ENCODE peak calls at places on chromosomes 3 and 15, in seven cellular contexts. N, Z, C, B, P, M and V are unnamed samples.

GRCh38 chr3:162492446-162493081 is 996.0 kb downstream of the OTOL1 start:
- DNase-seq in M (peak), Z (peak), N (peak), C (peak), B (no peak), P (no peak), V (peak)

GRCh38 chr3:63387568-63387967 is 109.5 kb downstream of the SYNPR start:
- DNase-seq in P (no peak), C (peak), Z (peak), B (no peak), M (no peak), N (no peak), V (no peak)

GRCh38 chr3:182258538-182259177 is 534.6 kb upstream of the ATP11B start:
- DNase-seq in N (no peak), B (no peak), C (peak), P (no peak), M (no peak), Z (no peak), V (peak)

GRCh38 chr15:91338763-91339162 is 238.7 kb downstream of the SV2B start:
- DNase-seq in C (peak), P (no peak), M (peak), B (no peak), Z (peak), N (no peak), V (no peak)

GRCh38 chr3:174397848-174398247 is 461.3 kb upstream of the NAALADL2 start:
- DNase-seq in B (no peak), C (peak), Z (no peak), N (no peak), M (peak), P (no peak), V (no peak)

GRCh38 chr15:56243117-56243773 is 434 bp downstream of the RFX7 start:
- DNase-seq in Z (no peak), P (peak), M (peak), B (peak), C (peak), N (no peak), V (no peak)

GRCh38 chr3:127566801-127567200 is 23.7 kb downstream of the TPRA1 start:
- DNase-seq in N (no peak), M (no peak), B (peak), C (no peak), Z (no peak), P (peak), V (no peak)

GRCh38 chr3:169818330-169818729 is 5.6 kb upstream of the LRRC34 start:
- DNase-seq in B (no peak), N (no peak), P (no peak), C (peak), Z (no peak), M (peak), V (no peak)

GRCh38 chr15:85588657-85589056 is 206.1 kb downstream of the KLHL25 start:
- DNase-seq in M (peak), C (peak), N (no peak), Z (peak), B (peak), P (no peak), V (no peak)

GRCh38 chr3:57006949-57007419 is 53.5 kb upstream of the SPATA12 start:
- DNase-seq in M (peak), C (peak), Z (no peak), B (no peak), N (no peak), P (no peak), V (no peak)

GRCh38 chr3:42652611-42653302 is 740 bp upstream of the ZBTB47 start:
- DNase-seq in B (peak), C (peak), N (peak), M (peak), Z (peak), P (peak), V (no peak)

GRCh38 chr15:90221251-90221900 is 12.4 kb downstream of the CIB1 start:
- DNase-seq in C (peak), N (peak), M (peak), B (peak), Z (peak), P (peak), V (peak)

GRCh38 chr15:76935620-76936019 is 4.1 kb downstream of the RCN2 start:
- DNase-seq in N (no peak), B (no peak), M (no peak), C (no peak), P (no peak), Z (no peak), V (no peak)

GRCh38 chr15:79615754-79616153 is 183.6 kb downstream of the MINAR1 start:
- DNase-seq in Z (no peak), N (no peak), M (no peak), C (no peak), P (peak), B (no peak), V (no peak)

GRCh38 chr3:131216801-131217200 is 164.8 kb upstream of the NUDT16 start:
- DNase-seq in N (no peak), Z (peak), B (no peak), P (peak), C (peak), M (peak), V (peak)

GRCh38 chr3:18862077-18862476 is 286.2 kb upstream of the KCNH8 start:
- DNase-seq in B (no peak), C (no peak), N (no peak), Z (no peak), P (no peak), M (no peak), V (no peak)

GRCh38 chr15:27427386-27427785 is 456.4 kb downstream of the GABRG3 start:
- DNase-seq in P (no peak), B (no peak), Z (no peak), C (no peak), N (no peak), M (no peak), V (no peak)

GRCh38 chr15:51403072-51403878 is 61.8 kb downstream of the GLDN start:
- DNase-seq in C (peak), B (no peak), N (peak), M (peak), P (no peak), Z (peak), V (no peak)

GRCh38 chr3:12730511-12731234 is 28.4 kb downstream of the TMEM40 start:
- DNase-seq in P (no peak), M (no peak), B (no peak), N (no peak), C (no peak), Z (no peak), V (no peak)

GRCh38 chr3:101518421-101518871 is 5.4 kb upstream of the SENP7 start:
- DNase-seq in P (no peak), Z (no peak), B (no peak), C (no peak), M (peak), N (no peak), V (no peak)

GRCh38 chr3:45165497-45166282 is 19.5 kb upstream of the CDCP1 start:
- DNase-seq in B (no peak), C (no peak), Z (no peak), N (no peak), P (no peak), M (no peak), V (no peak)

GRCh38 chr3:195060531-195061385 is 210.2 kb downstream of the XXYLT1 start:
- DNase-seq in B (peak), P (no peak), M (no peak), N (no peak), Z (no peak), C (no peak), V (no peak)

GRCh38 chr15:99631256-99631655 is 65.5 kb downstream of the MEF2A start:
- DNase-seq in C (no peak), B (no peak), M (no peak), N (no peak), Z (no peak), P (no peak), V (no peak)

GRCh38 chr3:39540162-39540921 is 72.9 kb downstream of the MOBP start:
- DNase-seq in Z (no peak), M (no peak), B (no peak), C (no peak), N (no peak), P (no peak), V (no peak)

GRCh38 chr3:5188419-5189405 is 1.2 kb downstream of the EDEM1 start:
- DNase-seq in N (no peak), B (no peak), C (peak), P (no peak), Z (no peak), M (peak), V (no peak)

GRCh38 chr3:32239638-32240550 is 1.4 kb downstream of the CMTM8 start:
- DNase-seq in Z (no peak), B (peak), N (no peak), C (peak), P (no peak), M (no peak), V (no peak)

GRCh38 chr3:127497166-127497565 is 93.4 kb downstream of the TPRA1 start:
- DNase-seq in Z (no peak), B (no peak), M (no peak), N (no peak), C (no peak), P (no peak), V (no peak)

GRCh38 chr3:133503409-133503808 is 70.1 kb upstream of the CDV3 start:
- DNase-seq in P (no peak), Z (no peak), N (no peak), C (no peak), M (no peak), B (no peak), V (no peak)

GRCh38 chr3:184582583-184582982 is 21.0 kb downstream of the EPHB3 start:
- DNase-seq in N (no peak), P (no peak), M (no peak), Z (peak), C (peak), B (peak), V (no peak)

GRCh38 chr3:46845397-46845859 is 17.8 kb downstream of the MYL3 start:
- DNase-seq in N (peak), Z (peak), M (peak), B (no peak), P (peak), C (peak), V (peak)
- H3K4me3 ChIP-seq in N (peak), Z (peak), M (peak), B (peak), P (peak), C (peak), V (peak)

GRCh38 chr15:31365032-31365654 is 38.5 kb downstream of the KLF13 start:
- DNase-seq in M (no peak), C (no peak), Z (no peak), B (no peak), N (no peak), P (no peak), V (no peak)

GRCh38 chr15:31364301-31365031 is 37.8 kb downstream of the KLF13 start:
- DNase-seq in P (no peak), Z (no peak), B (no peak), N (no peak), M (no peak), C (no peak), V (no peak)

GRCh38 chr15:31366169-31366734 is 39.6 kb downstream of the KLF13 start:
- DNase-seq in M (no peak), P (no peak), C (peak), N (no peak), Z (no peak), B (no peak), V (no peak)

GRCh38 chr15:31367021-31367729 is 40.5 kb downstream of the KLF13 start:
- DNase-seq in B (no peak), N (no peak), P (no peak), C (no peak), Z (no peak), M (no peak), V (no peak)

GRCh38 chr15:31365655-31366127 is 39.1 kb downstream of the KLF13 start:
- DNase-seq in P (no peak), C (peak), N (peak), M (peak), Z (peak), B (peak), V (peak)
- H3K4me3 ChIP-seq in P (no peak), C (no peak), N (no peak), M (no peak), Z (no peak), B (no peak), V (no peak)

GRCh38 chr3:22660076-22660475 is 543.1 kb upstream of the UBE2E2 start:
- DNase-seq in M (no peak), P (no peak), N (no peak), B (no peak), C (no peak), Z (no peak), V (no peak)
- H3K4me3 ChIP-seq in M (no peak), P (no peak), N (no peak), B (no peak), C (no peak), Z (no peak), V (no peak)

GRCh38 chr3:50568947-50569749 is at the start of gene HEMK1:
- DNase-seq in Z (peak), P (peak), N (peak), B (peak), M (peak), C (peak), V (peak)

GRCh38 chr3:50572801-50573371 is 3.6 kb downstream of the HEMK1 start:
- DNase-seq in Z (no peak), N (no peak), M (no peak), B (no peak), C (no peak), P (no peak), V (no peak)

GRCh38 chr3:50571486-50571885 is 2.2 kb downstream of the HEMK1 start:
- DNase-seq in C (no peak), N (no peak), Z (no peak), P (no peak), M (no peak), B (no peak), V (no peak)

GRCh38 chr3:50572158-50572557 is 2.8 kb downstream of the HEMK1 start:
- DNase-seq in C (peak), N (peak), M (peak), B (peak), Z (peak), P (peak), V (no peak)

GRCh38 chr3:50570508-50571279 is 1.4 kb downstream of the HEMK1 start:
- DNase-seq in Z (no peak), P (no peak), C (no peak), N (no peak), B (no peak), M (no peak), V (no peak)
- H3K4me3 ChIP-seq in Z (no peak), P (peak), C (peak), N (peak), B (no peak), M (no peak), V (peak)

DNA sequence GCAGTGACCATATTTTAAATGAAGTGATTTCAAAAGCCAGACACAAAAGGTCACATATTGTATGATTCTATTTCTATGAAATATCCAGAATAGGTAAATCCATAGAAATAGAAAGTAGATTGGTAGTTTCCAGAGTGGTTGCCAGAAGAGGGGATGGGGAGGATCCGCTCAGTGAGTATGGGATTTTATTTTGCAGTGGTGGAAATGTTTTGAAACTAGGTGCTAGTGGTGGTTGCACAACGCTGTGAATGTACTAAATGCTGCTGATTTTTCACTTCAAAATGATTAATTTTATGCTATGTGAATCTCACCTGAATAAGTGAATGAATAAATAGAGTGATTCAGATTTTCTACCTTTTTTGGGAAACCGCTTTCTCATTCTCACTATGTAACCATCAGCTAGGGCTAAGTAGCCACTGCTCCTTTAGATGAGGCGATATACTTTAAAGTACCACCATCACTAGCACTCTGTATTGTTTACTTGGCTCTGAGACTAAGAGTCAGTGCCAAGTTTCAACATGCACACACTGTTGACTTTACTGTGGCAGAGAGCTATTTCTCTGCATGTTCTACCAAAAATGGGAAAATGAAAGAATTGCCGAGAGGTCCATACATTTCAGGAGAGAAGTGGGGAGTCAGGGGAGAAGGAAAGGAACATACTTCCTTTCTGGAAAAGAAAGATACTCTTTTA is 90.7 kb upstream of the GOLIM4 start:
- DNase-seq in C (no peak), P (no peak), N (no peak), B (no peak), Z (no peak), M (peak), V (no peak)
- H3K4me3 ChIP-seq in C (no peak), P (no peak), N (no peak), B (no peak), Z (no peak), M (no peak), V (no peak)

GRCh38 chr15:29656636-29657475 is 165.4 kb downstream of the TJP1 start:
- DNase-seq in M (no peak), B (no peak), P (peak), C (peak), Z (no peak), N (no peak), V (no peak)
- H3K4me3 ChIP-seq in M (no peak), B (no peak), P (peak), C (no peak), Z (no peak), N (no peak), V (no peak)

GRCh38 chr3:134600685-134601502 is 49.9 kb downstream of the KY start:
- DNase-seq in Z (peak), P (peak), N (no peak), M (peak), B (peak), C (peak), V (peak)
- H3K4me3 ChIP-seq in Z (peak), P (no peak), N (peak), M (no peak), B (peak), C (peak), V (peak)

DNA sequence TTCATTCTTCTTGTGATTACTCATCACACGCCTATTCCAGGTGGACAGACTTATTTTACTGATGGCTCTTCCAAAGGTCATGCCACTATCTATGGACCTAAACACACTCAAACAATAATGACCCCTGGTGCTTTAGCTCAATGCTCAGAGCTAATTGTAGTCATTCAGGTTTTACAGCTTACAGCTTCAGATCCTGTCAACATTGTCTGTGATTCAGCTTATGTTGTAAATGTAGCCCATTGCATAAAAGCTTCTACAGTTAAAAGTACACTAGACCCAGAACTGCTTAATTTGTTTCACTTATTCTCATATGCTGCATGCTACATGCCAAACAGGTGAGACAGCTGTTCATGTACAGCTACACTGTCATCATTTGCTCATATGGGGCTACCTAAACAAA is 49.2 kb downstream of the LSM3 start:
- DNase-seq in C (no peak), P (no peak), M (peak), N (no peak), B (no peak), Z (no peak), V (no peak)
- H3K4me3 ChIP-seq in C (no peak), P (no peak), M (no peak), N (no peak), B (no peak), Z (no peak), V (no peak)

GRCh38 chr15:35306361-35306981 is 221.4 kb upstream of the NANOGP8 start:
- DNase-seq in B (no peak), N (no peak), M (peak), P (peak), C (peak), Z (peak), V (peak)
- H3K4me3 ChIP-seq in B (no peak), N (no peak), M (no peak), P (no peak), C (no peak), Z (no peak), V (no peak)

DNA sequence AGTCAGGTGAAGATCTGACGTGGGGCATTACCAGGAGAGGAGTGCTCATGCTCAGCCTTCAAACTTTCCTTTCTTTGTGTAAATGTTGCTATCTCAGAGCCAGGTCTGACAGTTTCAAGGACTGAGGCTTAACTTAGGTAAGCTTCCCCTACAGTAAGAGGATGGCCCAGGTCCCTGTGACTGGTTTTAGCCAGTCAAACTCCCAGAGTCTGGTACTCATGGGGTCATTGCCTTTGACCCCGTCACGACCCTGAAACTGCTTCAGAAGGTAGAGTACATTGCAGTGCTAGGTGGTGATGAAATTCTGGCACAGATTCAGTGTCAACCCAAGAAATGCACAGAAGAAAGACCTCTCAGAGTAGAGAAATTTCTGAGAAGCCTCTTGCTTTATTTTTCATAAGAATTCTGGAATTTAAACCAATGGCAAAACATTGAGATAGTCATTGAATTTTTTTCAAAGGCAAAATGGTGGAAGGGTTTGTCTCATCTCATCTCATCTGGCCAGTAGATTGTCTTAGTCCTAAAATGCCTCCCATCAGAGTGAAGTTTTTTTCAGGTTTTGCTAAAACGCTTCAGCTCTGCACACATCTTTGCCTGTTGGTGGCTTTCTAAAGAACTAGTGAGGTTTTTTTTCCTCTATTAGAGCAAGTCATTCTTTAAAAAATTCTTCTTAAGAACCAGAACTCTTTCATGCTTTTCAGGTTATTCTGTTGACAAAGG is 23.2 kb downstream of the ZBTB38 start:
- DNase-seq in M (no peak), Z (no peak), N (no peak), C (peak), B (no peak), P (no peak), V (no peak)
- H3K4me3 ChIP-seq in M (no peak), Z (no peak), N (no peak), C (no peak), B (no peak), P (no peak), V (no peak)